ENCODE peak calls at places on chromosomes 11 and 22, in five cellular contexts. Z is AG09319, U is body of pancreas, W is PC-9, C is RWPE1. A is an unnamed sample.

GRCh38 chr22:37229805-37230672 is 14.0 kb downstream of the RAC2 start:
- DNase-seq in C (no peak), U (peak), Z (no peak), W (peak), A (no peak)

GRCh38 chr11:13837286-13837685 is 125.2 kb upstream of the SPON1 start:
- DNase-seq in Z (no peak), C (peak), U (no peak), W (peak), A (peak)

GRCh38 chr11:134646561-134646960 is 234.5 kb upstream of the B3GAT1 start:
- DNase-seq in C (no peak), W (no peak), U (no peak), Z (no peak), A (no peak)

GRCh38 chr11:117824571-117825537 is at the start of gene FXYD2:
- DNase-seq in Z (no peak), U (peak), C (no peak), W (no peak), A (no peak)

GRCh38 chr11:120331301-120331966 is 4.8 kb upstream of the ARHGEF12 start:
- DNase-seq in Z (peak), W (peak), C (peak), U (peak), A (no peak)

GRCh38 chr11:46918087-46918751 is at the start of gene LRP4:
- DNase-seq in W (no peak), C (no peak), U (peak), Z (no peak), A (peak)

GRCh38 chr22:49692499-49693225 is 135.0 kb downstream of the BRD1 start:
- DNase-seq in Z (no peak), W (no peak), C (no peak), U (no peak), A (no peak)

GRCh38 chr22:17243524-17243923 is 24.3 kb upstream of the ADA2 start:
- DNase-seq in W (no peak), U (peak), C (peak), Z (no peak), A (no peak)

GRCh38 chr11:126862664-126863247 is 137.8 kb downstream of the KIRREL3 start:
- DNase-seq in C (no peak), Z (no peak), U (no peak), W (no peak), A (no peak)

GRCh38 chr11:64304032-64304315 is 1.4 kb upstream of the ESRRA start:
- DNase-seq in C (no peak), Z (no peak), W (peak), U (no peak), A (no peak)

GRCh38 chr22:38927033-38927789 is 30.2 kb upstream of the APOBEC3A start:
- DNase-seq in U (peak), C (no peak), W (no peak), Z (no peak), A (peak)

GRCh38 chr11:123773959-123774358 is 19.6 kb upstream of the OR6X1 start:
- DNase-seq in C (no peak), U (no peak), Z (no peak), W (no peak), A (no peak)

GRCh38 chr11:43410394-43410793 is 51.7 kb downstream of the TTC17 start:
- DNase-seq in Z (no peak), W (no peak), C (no peak), U (peak), A (peak)

GRCh38 chr22:23410411-23410810 is 169.7 kb downstream of the IGLL1 start:
- DNase-seq in C (no peak), W (no peak), U (no peak), Z (no peak), A (no peak)

GRCh38 chr11:64122411-64123101 is 43.4 kb downstream of the MACROD1 start:
- DNase-seq in C (no peak), Z (no peak), W (no peak), U (no peak), A (no peak)

GRCh38 chr11:78562398-78562797 is 12.3 kb downstream of the NARS2 start:
- DNase-seq in W (peak), Z (no peak), C (peak), U (no peak), A (no peak)

GRCh38 chr22:26398741-26399153 is 30.3 kb upstream of the ASPHD2 start:
- DNase-seq in U (peak), Z (peak), C (peak), W (peak), A (peak)

GRCh38 chr22:28915969-28916368 is 32.6 kb downstream of the ZNRF3 start:
- DNase-seq in W (no peak), Z (no peak), U (no peak), C (no peak), A (no peak)

GRCh38 chr22:40585205-40585778 is 51.2 kb downstream of the MRTFA start:
- DNase-seq in C (no peak), U (no peak), Z (no peak), W (no peak), A (no peak)

GRCh38 chr11:68655806-68656205 is 28.5 kb upstream of the GAL start:
- DNase-seq in W (no peak), C (no peak), Z (no peak), U (no peak), A (no peak)

GRCh38 chr22:27746918-27747317 is 54.6 kb downstream of the MN1 start:
- DNase-seq in U (no peak), Z (no peak), W (no peak), C (no peak), A (no peak)

GRCh38 chr11:78759067-78759466 is 184.4 kb upstream of the NARS2 start:
- DNase-seq in Z (no peak), C (no peak), U (no peak), W (no peak), A (no peak)

DNA sequence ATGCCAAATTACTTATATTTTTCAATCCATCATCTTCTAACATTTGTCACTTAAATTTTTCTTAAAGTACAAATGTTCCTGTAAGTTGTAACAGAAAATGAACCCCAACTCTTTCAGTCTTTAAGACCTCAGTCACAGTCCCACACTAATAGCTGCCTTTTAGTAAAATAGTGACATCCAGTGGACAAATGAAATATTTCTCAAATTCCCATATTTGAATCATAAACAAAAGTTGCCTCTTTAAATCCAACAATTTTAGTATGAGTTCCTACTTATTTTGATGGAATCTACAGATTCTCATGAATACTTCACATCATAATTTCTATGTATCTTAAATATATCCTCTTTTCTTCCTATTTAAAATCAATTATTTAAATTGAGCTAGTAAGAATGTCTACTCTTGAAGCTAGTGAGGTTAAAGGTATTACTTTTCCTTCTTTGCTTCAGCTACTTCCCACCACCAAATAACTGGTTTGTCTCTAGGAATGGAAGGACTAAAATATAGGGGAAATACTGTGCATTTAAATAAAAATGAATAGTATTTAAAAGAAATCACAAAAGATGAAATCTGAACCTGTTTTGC is 9.2 kb downstream of the LIN7C start:
- DNase-seq in U (no peak), C (no peak), Z (no peak), W (no peak), A (no peak)
- TF ChIP-seq CTCF in U (peak), C (peak), Z (peak), W (peak), A (peak)

DNA sequence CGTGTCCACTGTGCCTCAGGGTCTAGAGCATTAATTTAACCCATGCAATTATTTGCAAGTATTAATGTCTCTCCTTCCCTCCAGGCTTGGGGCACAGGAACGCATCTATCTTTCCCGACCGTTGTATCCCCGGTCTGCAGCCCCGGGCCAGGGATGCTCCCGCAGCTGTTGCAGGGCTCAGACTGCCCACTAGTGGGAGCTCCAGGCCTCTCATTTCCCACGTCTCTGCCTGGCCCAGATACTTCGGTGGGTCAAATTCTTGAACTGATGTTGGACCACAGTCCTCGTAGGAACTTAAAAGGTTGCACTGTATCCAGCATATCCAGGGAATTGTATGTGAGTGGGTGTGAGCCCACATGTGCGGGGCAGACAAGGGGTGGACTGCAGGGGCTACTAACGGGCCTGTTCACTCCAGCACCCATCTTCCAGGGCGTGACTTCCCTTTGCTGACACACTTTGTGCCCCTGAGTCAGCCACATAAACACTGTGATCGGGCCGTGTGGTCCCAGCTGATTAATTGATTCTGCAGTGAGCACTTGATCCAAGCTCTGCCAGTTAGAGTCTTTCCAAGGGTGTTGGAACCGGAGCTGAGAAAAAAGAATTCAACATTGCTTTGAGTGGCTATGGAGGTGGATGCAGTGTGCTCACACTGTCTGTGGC is 451.3 kb downstream of the TBC1D22A start:
- DNase-seq in Z (no peak), W (no peak), U (no peak), C (peak), A (peak)
- TF ChIP-seq CTCF in Z (peak), W (peak), U (peak), C (peak), A (peak)

GRCh38 chr11:131370901-131371790 is 731 bp downstream of the NTM start:
- DNase-seq in Z (no peak), C (no peak), U (no peak), W (no peak), A (no peak)
- TF ChIP-seq CTCF in Z (no peak), C (no peak), U (no peak), W (no peak), A (no peak)

GRCh38 chr11:103406357-103406756 is 297.1 kb downstream of the DYNC2H1 start:
- DNase-seq in Z (no peak), C (no peak), U (no peak), W (no peak), A (no peak)
- TF ChIP-seq CTCF in Z (no peak), C (no peak), U (no peak), W (no peak), A (no peak)

A was measured in Calu3.